ENCODE peak calls at places on chromosomes 2 and 18, in ten cellular contexts. D, A, F, V, N, O, L, U, X and R are unnamed samples.

GRCh38 chr2:201797175-201797840 is 9.0 kb upstream of the CDK15 start:
- DNase-seq in N (no peak), A (no peak), V (no peak), O (no peak), D (no peak), L (no peak), F (peak), X (peak), U (no peak), R (no peak)

GRCh38 chr2:108448678-108449409 is at the start of gene GCC2:
- DNase-seq in A (peak), X (peak), O (peak), V (peak), U (peak), D (peak), L (peak), N (peak), F (peak), R (peak)

GRCh38 chr2:236730393-236730792 is 160.8 kb downstream of the ACKR3 start:
- DNase-seq in L (no peak), O (no peak), F (no peak), N (no peak), U (no peak), D (no peak), X (no peak), A (no peak), V (peak), R (no peak)

GRCh38 chr2:10414000-10414451 is 34.1 kb downstream of the ODC1 start:
- DNase-seq in N (no peak), X (no peak), V (no peak), L (no peak), D (no peak), O (peak), U (peak), F (no peak), A (no peak), R (no peak)

GRCh38 chr2:29522951-29523669 is 398.3 kb downstream of the ALK start:
- DNase-seq in O (no peak), U (no peak), F (peak), D (no peak), L (no peak), N (no peak), X (peak), A (no peak), V (no peak), R (no peak)

GRCh38 chr2:9167718-9168657 is 38.6 kb upstream of the ASAP2 start:
- DNase-seq in N (no peak), F (no peak), L (no peak), X (no peak), V (no peak), O (no peak), A (no peak), D (no peak), U (no peak), R (no peak)

GRCh38 chr2:234679151-234679765 is 182.4 kb upstream of the ARL4C start:
- DNase-seq in D (peak), O (no peak), L (no peak), X (no peak), A (no peak), V (no peak), U (no peak), F (no peak), N (no peak), R (no peak)

GRCh38 chr2:208025814-208026184 is 472 bp upstream of the PLEKHM3 start:
- DNase-seq in F (no peak), V (peak), U (no peak), L (peak), A (no peak), O (peak), D (no peak), N (peak), X (peak), R (no peak)

GRCh38 chr18:8773980-8774379 is 68.6 kb downstream of the MTCL1 start:
- DNase-seq in L (no peak), V (no peak), D (no peak), F (no peak), O (no peak), X (no peak), U (no peak), N (no peak), A (no peak), R (no peak)

GRCh38 chr2:41283079-41283765 is 764.6 kb upstream of the PKDCC start:
- DNase-seq in L (no peak), A (no peak), D (no peak), X (no peak), U (no peak), V (no peak), O (peak), F (no peak), N (no peak), R (no peak)

GRCh38 chr18:48932822-48933510 is 17.8 kb downstream of the SMAD7 start:
- DNase-seq in L (no peak), D (no peak), V (no peak), O (no peak), F (no peak), A (no peak), N (no peak), X (peak), U (no peak), R (peak)

GRCh38 chr2:9434484-9434883 is 11.0 kb downstream of the CPSF3 start:
- DNase-seq in N (no peak), L (no peak), F (no peak), X (no peak), V (no peak), U (no peak), O (no peak), D (no peak), A (no peak), R (no peak)